ENCODE peak calls at places on chromosomes 6 and 20, in four cellular contexts. One of them, this sample, is unnamed.

GRCh38 chr20:34824861-34825529 is 456 bp downstream of the NCOA6 start:
- DNase-seq in AG04450: no peak
- DNase-seq in hepatocyte: peak; percentile 87
- DNase-seq in A549: peak; percentile 48
- DNase-seq in this sample: peak; percentile 35

GRCh38 chr6:30317913-30318589 is 8.7 kb upstream of the TRIM39 start:
- DNase-seq in AG04450: no peak
- DNase-seq in hepatocyte: no peak
- DNase-seq in A549: no peak
- DNase-seq in this sample: no peak

GRCh38 chr20:33640287-33640686 is 21.8 kb upstream of the C20orf144 start:
- DNase-seq in AG04450: no peak
- DNase-seq in hepatocyte: no peak
- DNase-seq in A549: no peak
- DNase-seq in this sample: no peak

GRCh38 chr20:63830821-63831593 is at the start of gene ZBTB46:
- DNase-seq in AG04450: no peak
- DNase-seq in hepatocyte: peak; percentile 84
- DNase-seq in A549: no peak
- DNase-seq in this sample: peak; percentile 37

GRCh38 chr6:24899647-24900325 is 36.0 kb downstream of the RIPOR2 start:
- DNase-seq in AG04450: no peak
- DNase-seq in hepatocyte: no peak
- DNase-seq in A549: no peak
- DNase-seq in this sample: no peak

GRCh38 chr6:25111782-25112181 is 167.4 kb upstream of the CARMIL1 start:
- DNase-seq in AG04450: no peak
- DNase-seq in hepatocyte: no peak
- DNase-seq in A549: no peak
- DNase-seq in this sample: no peak

GRCh38 chr6:168300975-168301647 is 18.5 kb downstream of the DACT2 start:
- DNase-seq in AG04450: no peak
- DNase-seq in hepatocyte: no peak
- DNase-seq in A549: no peak
- DNase-seq in this sample: no peak

GRCh38 chr6:167130712-167131684 is 8.1 kb downstream of the CCR6 start:
- DNase-seq in AG04450: no peak
- DNase-seq in hepatocyte: no peak
- DNase-seq in A549: no peak
- DNase-seq in this sample: no peak

GRCh38 chr6:166772518-166772917 is 145.5 kb upstream of the RPS6KA2 start:
- DNase-seq in AG04450: no peak
- DNase-seq in hepatocyte: no peak
- DNase-seq in A549: no peak
- DNase-seq in this sample: peak; percentile 22

GRCh38 chr6:39256294-39256693 is 27.0 kb upstream of the KCNK5 start:
- DNase-seq in AG04450: no peak
- DNase-seq in hepatocyte: no peak
- DNase-seq in A549: no peak
- DNase-seq in this sample: no peak

GRCh38 chr6:26330835-26331808 is 33.9 kb upstream of the BTN3A2 start:
- DNase-seq in AG04450: no peak
- DNase-seq in hepatocyte: peak; percentile 46
- DNase-seq in A549: peak; percentile 80
- DNase-seq in this sample: peak; percentile 70

GRCh38 chr20:49406666-49407065 is 75.8 kb downstream of the KCNB1 start:
- DNase-seq in AG04450: no peak
- DNase-seq in hepatocyte: no peak
- DNase-seq in A549: no peak
- DNase-seq in this sample: no peak

GRCh38 chr6:25971187-25971811 is 8.7 kb downstream of the TRIM38 start:
- DNase-seq in AG04450: peak; percentile 59
- DNase-seq in hepatocyte: peak; percentile 64
- DNase-seq in A549: peak; percentile 61
- DNase-seq in this sample: peak; percentile 83

GRCh38 chr6:1797801-1798200 is 188.1 kb downstream of the FOXC1 start:
- DNase-seq in AG04450: no peak
- DNase-seq in hepatocyte: no peak
- DNase-seq in A549: no peak
- DNase-seq in this sample: no peak

GRCh38 chr6:132733814-132734213 is 20.0 kb upstream of the VNN1 start:
- DNase-seq in AG04450: no peak
- DNase-seq in hepatocyte: no peak
- DNase-seq in A549: no peak
- DNase-seq in this sample: peak; percentile 57

GRCh38 chr6:128474481-128474880 is 45.9 kb downstream of the PTPRK start:
- DNase-seq in AG04450: no peak
- DNase-seq in hepatocyte: no peak
- DNase-seq in A549: no peak
- DNase-seq in this sample: no peak

GRCh38 chr6:109202409-109203264 is 107.3 kb downstream of the CEP57L1 start:
- DNase-seq in AG04450: no peak
- DNase-seq in hepatocyte: no peak
- DNase-seq in A549: no peak
- DNase-seq in this sample: no peak

GRCh38 chr6:144098993-144099392 is 3.6 kb upstream of the SF3B5 start:
- DNase-seq in AG04450: no peak
- DNase-seq in hepatocyte: no peak
- DNase-seq in A549: no peak
- DNase-seq in this sample: no peak

GRCh38 chr6:113457156-113457555 is 400.0 kb upstream of the MARCKS start:
- DNase-seq in AG04450: no peak
- DNase-seq in hepatocyte: peak; percentile 21
- DNase-seq in A549: no peak
- DNase-seq in this sample: no peak

GRCh38 chr6:116492331-116493067 is 18.9 kb upstream of the CALHM5 start:
- DNase-seq in AG04450: no peak
- DNase-seq in hepatocyte: no peak
- DNase-seq in A549: no peak
- DNase-seq in this sample: no peak

GRCh38 chr6:10831609-10832008 is 6.7 kb downstream of the MAK start:
- DNase-seq in AG04450: no peak
- DNase-seq in hepatocyte: no peak
- DNase-seq in A549: no peak
- DNase-seq in this sample: no peak

GRCh38 chr6:152846825-152847224 is 96.2 kb downstream of the VIP start:
- DNase-seq in AG04450: no peak
- DNase-seq in hepatocyte: no peak
- DNase-seq in A549: peak; percentile 12
- DNase-seq in this sample: peak; percentile 64

GRCh38 chr6:72746276-72746675 is 124.4 kb downstream of the KCNQ5 start:
- DNase-seq in AG04450: no peak
- DNase-seq in hepatocyte: no peak
- DNase-seq in A549: peak; percentile 5
- DNase-seq in this sample: peak; percentile 80

GRCh38 chr20:3101737-3102574 is 17.4 kb upstream of the AVP start:
- DNase-seq in AG04450: no peak
- DNase-seq in hepatocyte: no peak
- DNase-seq in A549: no peak
- DNase-seq in this sample: no peak

GRCh38 chr6:150293423-150294280 is 75.2 kb upstream of the IYD start:
- DNase-seq in AG04450: no peak
- DNase-seq in hepatocyte: peak; percentile 44
- DNase-seq in A549: peak; percentile 26
- DNase-seq in this sample: peak; percentile 69

GRCh38 chr6:159170333-159170672 is 1.1 kb downstream of the FNDC1 start:
- DNase-seq in AG04450: no peak
- DNase-seq in hepatocyte: no peak
- DNase-seq in A549: no peak
- DNase-seq in this sample: no peak

GRCh38 chr6:113120577-113121285 is 736.4 kb upstream of the MARCKS start:
- DNase-seq in AG04450: no peak
- DNase-seq in hepatocyte: peak; percentile 5
- DNase-seq in A549: peak; percentile 52
- DNase-seq in this sample: peak; percentile 89

GRCh38 chr6:147221739-147222138 is 17.5 kb downstream of the STXBP5 start:
- DNase-seq in AG04450: no peak
- DNase-seq in hepatocyte: no peak
- DNase-seq in A549: no peak
- DNase-seq in this sample: no peak

GRCh38 chr20:36629719-36630340 is 16.2 kb downstream of the SLA2 start:
- DNase-seq in AG04450: no peak
- DNase-seq in hepatocyte: no peak
- DNase-seq in A549: no peak
- DNase-seq in this sample: no peak

GRCh38 chr20:10658876-10659632 is 14.7 kb downstream of the JAG1 start:
- DNase-seq in AG04450: no peak
- DNase-seq in hepatocyte: no peak
- DNase-seq in A549: no peak
- DNase-seq in this sample: no peak

GRCh38 chr6:53593001-53593488 is 48.1 kb upstream of the GCLC start:
- DNase-seq in AG04450: peak; percentile 2
- DNase-seq in hepatocyte: no peak
- DNase-seq in A549: no peak
- DNase-seq in this sample: peak; percentile 25

GRCh38 chr20:50438986-50439407 is 71.2 kb upstream of the PTPN1 start:
- DNase-seq in AG04450: no peak
- DNase-seq in hepatocyte: peak; percentile 58
- DNase-seq in A549: peak; percentile 87
- DNase-seq in this sample: peak; percentile 94

GRCh38 chr6:121531658-121532167 is 96.3 kb downstream of the GJA1 start:
- DNase-seq in AG04450: no peak
- DNase-seq in hepatocyte: no peak
- DNase-seq in A549: no peak
- DNase-seq in this sample: no peak

GRCh38 chr6:98944168-98944567 is 3.6 kb downstream of the FBXL4 start:
- DNase-seq in AG04450: no peak
- DNase-seq in hepatocyte: no peak
- DNase-seq in A549: no peak
- DNase-seq in this sample: no peak

GRCh38 chr6:98945311-98946005 is 2.3 kb downstream of the FBXL4 start:
- DNase-seq in AG04450: no peak
- DNase-seq in hepatocyte: no peak
- DNase-seq in A549: no peak
- DNase-seq in this sample: peak; percentile 8

GRCh38 chr6:98942263-98942803 is 5.4 kb downstream of the FBXL4 start:
- DNase-seq in AG04450: no peak
- DNase-seq in hepatocyte: no peak
- DNase-seq in A549: peak; percentile 13
- DNase-seq in this sample: no peak

GRCh38 chr6:98946266-98946817 is 1.4 kb downstream of the FBXL4 start:
- DNase-seq in AG04450: no peak
- DNase-seq in hepatocyte: no peak
- DNase-seq in A549: no peak
- DNase-seq in this sample: peak; percentile 14

GRCh38 chr6:98944598-98945011 is 3.1 kb downstream of the FBXL4 start:
- DNase-seq in AG04450: no peak
- DNase-seq in hepatocyte: peak; percentile 31
- DNase-seq in A549: peak; percentile 14
- DNase-seq in this sample: peak; percentile 11
- TF ChIP-seq CTCF in AG04450: no peak
- TF ChIP-seq CTCF in hepatocyte: no peak
- TF ChIP-seq CTCF in A549: no peak
- TF ChIP-seq CTCF in this sample: no peak

GRCh38 chr6:135680964-135681913 is 170.3 kb upstream of the PDE7B start:
- DNase-seq in AG04450: no peak
- DNase-seq in hepatocyte: no peak
- DNase-seq in A549: peak; percentile 14
- DNase-seq in this sample: no peak

GRCh38 chr6:135675026-135675425 is 176.5 kb upstream of the PDE7B start:
- DNase-seq in AG04450: no peak
- DNase-seq in hepatocyte: no peak
- DNase-seq in A549: no peak
- DNase-seq in this sample: no peak

GRCh38 chr6:135672256-135672655 is 174.7 kb upstream of the AHI1 start:
- DNase-seq in AG04450: no peak
- DNase-seq in hepatocyte: no peak
- DNase-seq in A549: no peak
- DNase-seq in this sample: no peak

GRCh38 chr6:135673671-135674309 is 176.2 kb upstream of the AHI1 start:
- DNase-seq in AG04450: no peak
- DNase-seq in hepatocyte: no peak
- DNase-seq in A549: no peak
- DNase-seq in this sample: no peak

DNA sequence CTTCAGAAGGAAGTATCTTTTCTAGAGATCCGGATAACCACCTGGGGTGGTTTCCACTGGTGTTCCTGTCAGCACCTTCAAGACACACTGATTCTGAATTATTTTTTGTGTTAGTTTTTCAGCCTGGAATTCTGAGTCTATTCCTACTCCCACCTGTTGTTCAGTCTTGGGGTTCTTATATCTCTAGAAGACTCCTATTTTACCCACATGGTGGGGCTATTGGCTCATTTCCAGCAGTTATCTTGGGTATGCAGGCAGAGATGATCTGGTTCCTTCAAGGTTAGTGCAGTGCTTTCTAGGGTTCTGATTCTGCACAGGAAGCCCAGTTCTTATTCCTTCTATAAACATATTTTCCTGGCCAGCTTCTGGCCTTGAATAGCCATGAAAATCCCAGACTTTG is 175.6 kb upstream of the PDE7B start:
- DNase-seq in AG04450: no peak
- DNase-seq in hepatocyte: peak; percentile 80
- DNase-seq in A549: peak; percentile 59
- DNase-seq in this sample: peak; percentile 57
- TF ChIP-seq CTCF in AG04450: peak; percentile 15
- TF ChIP-seq CTCF in hepatocyte: peak; percentile 54
- TF ChIP-seq CTCF in A549: peak; percentile 42
- TF ChIP-seq CTCF in this sample: no peak

GRCh38 chr6:52284131-52284459 is 447 bp downstream of the MCM3 start:
- DNase-seq in AG04450: no peak
- DNase-seq in hepatocyte: peak; percentile 67
- DNase-seq in A549: no peak
- DNase-seq in this sample: peak; percentile 34

GRCh38 chr6:52285174-52286068 is 879 bp upstream of the MCM3 start:
- DNase-seq in AG04450: no peak
- DNase-seq in hepatocyte: no peak
- DNase-seq in A549: no peak
- DNase-seq in this sample: peak; percentile 7

GRCh38 chr6:52286798-52287432 is 2.4 kb upstream of the MCM3 start:
- DNase-seq in AG04450: peak; percentile 39
- DNase-seq in hepatocyte: peak; percentile 76
- DNase-seq in A549: peak; percentile 73
- DNase-seq in this sample: peak; percentile 81

GRCh38 chr6:52283111-52283510 is 1.4 kb downstream of the MCM3 start:
- DNase-seq in AG04450: no peak
- DNase-seq in hepatocyte: no peak
- DNase-seq in A549: no peak
- DNase-seq in this sample: no peak

GRCh38 chr6:52284460-52285173 is at the start of gene MCM3:
- DNase-seq in AG04450: peak; percentile 98
- DNase-seq in hepatocyte: peak; percentile 98
- DNase-seq in A549: peak; percentile 98
- DNase-seq in this sample: peak; percentile 99
- TF ChIP-seq CTCF in AG04450: no peak
- TF ChIP-seq CTCF in hepatocyte: no peak
- TF ChIP-seq CTCF in A549: no peak
- TF ChIP-seq CTCF in this sample: no peak

DNA sequence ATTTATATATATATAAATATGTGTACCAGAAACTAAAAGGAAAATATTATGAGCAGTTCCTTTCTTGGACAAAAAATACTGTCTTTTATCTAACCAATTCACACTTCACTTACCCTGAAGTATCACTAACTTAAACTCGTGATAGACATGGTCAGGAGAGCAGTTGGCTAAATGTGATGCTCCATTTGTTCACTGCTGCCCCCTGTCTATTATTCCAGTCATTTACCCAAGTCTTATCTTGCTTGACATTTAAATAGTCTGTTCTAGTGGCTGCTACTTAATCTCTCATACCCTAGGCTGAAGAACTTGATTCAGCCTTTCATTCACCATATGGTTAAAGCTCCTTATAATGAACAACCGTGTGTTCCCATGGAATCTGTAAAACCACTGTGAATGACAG is 789.6 kb upstream of the EYS start:
- DNase-seq in AG04450: no peak
- DNase-seq in hepatocyte: peak; percentile 50
- DNase-seq in A549: peak; percentile 28
- DNase-seq in this sample: peak; percentile 51
- TF ChIP-seq CTCF in AG04450: peak; percentile 44
- TF ChIP-seq CTCF in hepatocyte: peak; percentile 49
- TF ChIP-seq CTCF in A549: no peak
- TF ChIP-seq CTCF in this sample: peak; percentile 44

This sample was measured in MCF 10A.